ENCODE peak calls at places on chromosomes 13 and 19, in four cellular contexts. H, Q, K and Y are unnamed samples.

GRCh38 chr19:49210108-49210900 is 52.7 kb downstream of the TRPM4 start:
- DNase-seq in K (peak; percentile 29), H (no peak), Q (no peak), Y (no peak)

GRCh38 chr13:71522976-71523517 is 344.0 kb downstream of the DACH1 start:
- DNase-seq in K (no peak), Q (no peak), H (no peak), Y (no peak)

GRCh38 chr19:5224480-5224879 is 116.1 kb downstream of the PTPRS start:
- DNase-seq in K (no peak), Q (no peak), H (no peak), Y (no peak)

GRCh38 chr19:10412257-10412977 is 7.9 kb upstream of the PDE4A start:
- DNase-seq in K (no peak), H (no peak), Q (no peak), Y (no peak)

GRCh38 chr13:85261757-85262346 is 537.4 kb downstream of the SLITRK6 start:
- DNase-seq in K (no peak), Q (no peak), H (no peak), Y (no peak)

GRCh38 chr19:7704280-7705060 is 2.5 kb upstream of the FCER2 start:
- DNase-seq in K (no peak), H (no peak), Q (no peak), Y (no peak)

GRCh38 chr13:26324294-26324693 is 70.4 kb downstream of the CDK8 start:
- DNase-seq in Q (no peak), H (no peak), K (no peak), Y (no peak)

GRCh38 chr19:33905473-33905936 is 108.8 kb downstream of the KCTD15 start:
- DNase-seq in Q (peak; percentile 35), H (no peak), K (peak; percentile 25), Y (no peak)

GRCh38 chr13:44404261-44405139 is 30.9 kb downstream of the SERP2 start:
- DNase-seq in K (no peak), Q (no peak), H (no peak), Y (no peak)

GRCh38 chr19:3707868-3708206 is 347 bp upstream of the TJP3 start:
- DNase-seq in K (no peak), H (no peak), Q (no peak), Y (no peak)

GRCh38 chr13:39108746-39109145 is 70.5 kb downstream of the NHLRC3 start:
- DNase-seq in K (no peak), H (no peak), Q (no peak), Y (no peak)

GRCh38 chr13:61989984-61990383 is 574.3 kb upstream of the PCDH20 start:
- DNase-seq in Q (no peak), H (no peak), K (no peak), Y (no peak)

GRCh38 chr13:83452292-83452950 is 429.9 kb downstream of the SLITRK1 start:
- DNase-seq in K (no peak), Q (peak; percentile 4), H (no peak), Y (no peak)

GRCh38 chr13:36715841-36716240 is 42.0 kb downstream of the SERTM1 start:
- DNase-seq in Q (no peak), H (no peak), K (no peak), Y (no peak)

GRCh38 chr13:101876951-101877350 is 424.5 kb downstream of the ITGBL1 start:
- DNase-seq in K (no peak), H (no peak), Q (no peak), Y (no peak)

GRCh38 chr13:106276876-106277275 is 258.6 kb downstream of the EFNB2 start:
- DNase-seq in K (no peak), H (no peak), Q (no peak), Y (no peak)

GRCh38 chr19:3849092-3849491 is 19.7 kb downstream of the ZFR2 start:
- DNase-seq in H (no peak), Q (no peak), K (peak; percentile 32), Y (peak; percentile 25)

GRCh38 chr13:49240017-49240416 is 7.7 kb upstream of the CDADC1 start:
- DNase-seq in Q (no peak), H (no peak), K (peak; percentile 66), Y (no peak)

GRCh38 chr19:55253842-55254624 is 4.8 kb downstream of the PPP6R1 start:
- DNase-seq in Q (no peak), H (no peak), K (no peak), Y (peak; percentile 52)

GRCh38 chr13:113093580-113094409 is 11.8 kb upstream of the F7 start:
- DNase-seq in H (no peak), Q (no peak), K (no peak), Y (no peak)

GRCh38 chr19:9205506-9206113 is 13.8 kb downstream of the OR7D4 start:
- DNase-seq in Q (peak; percentile 67), H (peak; percentile 35), K (peak; percentile 77), Y (peak; percentile 55)

GRCh38 chr13:43005460-43006236 is 13.6 kb upstream of the EPSTI1 start:
- DNase-seq in H (no peak), K (peak; percentile 75), Q (no peak), Y (no peak)

GRCh38 chr13:43805071-43805468 is 18.3 kb upstream of the ENOX1 start:
- DNase-seq in K (peak; percentile 99), Q (no peak), H (no peak), Y (no peak)

GRCh38 chr13:89968468-89968867 is 1379.0 kb upstream of the MIR17HG start:
- DNase-seq in H (no peak), K (no peak), Q (no peak), Y (no peak)

DNA sequence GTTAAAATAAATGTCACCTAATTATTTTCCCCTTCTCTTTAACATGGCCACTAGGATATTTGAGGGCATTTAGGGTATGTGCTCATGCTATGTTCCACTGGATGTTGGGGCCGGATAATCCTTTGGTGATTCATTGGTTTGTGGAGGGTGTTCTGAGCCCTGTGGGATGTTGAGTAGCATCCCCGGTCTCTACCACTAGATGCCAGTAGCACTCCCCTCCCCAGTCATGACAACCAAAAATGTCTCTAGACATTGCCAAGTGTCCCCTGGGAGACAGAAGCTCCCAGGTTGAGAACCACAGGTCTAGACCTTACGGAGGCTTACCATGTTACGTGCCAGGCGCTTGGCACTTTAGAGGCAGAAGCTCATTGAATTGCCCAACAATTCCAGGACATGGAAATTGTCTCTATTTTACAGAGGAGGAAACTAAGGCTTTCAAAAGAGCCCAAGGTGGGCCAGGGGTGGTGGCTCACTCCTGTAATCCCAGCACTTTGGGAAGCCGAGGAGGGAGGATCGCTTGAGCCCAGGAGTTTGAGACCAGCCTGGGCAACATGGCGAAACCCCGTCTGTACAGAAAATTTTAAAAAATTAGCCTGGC is 14.1 kb downstream of the SHANK1 start:
- DNase-seq in K (peak; percentile 78), H (no peak), Q (no peak), Y (no peak)
- TF ChIP-seq CTCF in K (peak; percentile 89), H (peak; percentile 33), Q (peak; percentile 46), Y (peak; percentile 49)

GRCh38 chr13:67366533-67366932 is 136.4 kb upstream of the PCDH9 start:
- DNase-seq in Q (no peak), H (no peak), K (peak; percentile 66), Y (no peak)
- TF ChIP-seq CTCF in Q (no peak), H (no peak), K (peak; percentile 36), Y (no peak)

DNA sequence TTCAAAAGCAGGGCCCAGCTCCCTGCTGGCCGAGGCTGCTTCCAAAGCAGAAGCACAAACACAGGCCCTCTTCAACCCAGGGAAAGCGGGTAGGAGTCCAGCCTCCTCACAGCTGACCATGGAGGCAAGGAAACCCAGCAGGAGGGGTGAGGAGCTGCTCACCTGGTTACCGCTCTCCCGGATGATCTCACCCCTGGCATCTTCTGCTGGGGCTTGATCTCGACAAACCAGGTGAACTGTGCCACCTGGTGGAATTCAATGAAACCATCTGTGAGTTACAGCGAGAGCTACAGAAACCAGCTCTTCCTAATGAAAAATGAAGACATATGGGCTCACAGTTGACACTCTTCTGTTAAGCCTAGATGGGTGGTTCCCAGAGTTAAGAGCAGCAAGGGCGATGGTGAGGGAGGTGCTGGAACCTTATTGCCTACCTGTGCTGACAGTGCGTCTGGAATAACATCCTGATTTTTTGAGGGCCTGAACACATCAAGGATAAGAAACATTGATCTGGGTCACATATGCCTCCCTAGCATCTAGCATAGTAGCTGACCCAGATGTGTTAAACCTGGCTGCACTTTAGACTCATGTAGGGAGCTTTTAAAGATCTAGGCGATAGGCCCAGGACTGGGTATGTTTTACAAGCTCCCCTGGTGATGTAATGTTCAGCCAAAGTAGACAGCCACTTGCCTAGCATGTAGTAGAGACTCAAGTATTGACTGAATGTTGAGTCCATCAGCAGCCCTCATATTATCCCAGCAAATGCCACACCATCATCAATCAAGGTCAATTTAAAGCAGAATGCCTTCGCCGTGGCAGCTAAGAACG is 6.1 kb downstream of the DHRS12 start:
- DNase-seq in Q (no peak), H (no peak), K (peak; percentile 72), Y (no peak)
- TF ChIP-seq CTCF in Q (peak; percentile 33), H (peak; percentile 62), K (peak; percentile 30), Y (peak; percentile 47)

DNA sequence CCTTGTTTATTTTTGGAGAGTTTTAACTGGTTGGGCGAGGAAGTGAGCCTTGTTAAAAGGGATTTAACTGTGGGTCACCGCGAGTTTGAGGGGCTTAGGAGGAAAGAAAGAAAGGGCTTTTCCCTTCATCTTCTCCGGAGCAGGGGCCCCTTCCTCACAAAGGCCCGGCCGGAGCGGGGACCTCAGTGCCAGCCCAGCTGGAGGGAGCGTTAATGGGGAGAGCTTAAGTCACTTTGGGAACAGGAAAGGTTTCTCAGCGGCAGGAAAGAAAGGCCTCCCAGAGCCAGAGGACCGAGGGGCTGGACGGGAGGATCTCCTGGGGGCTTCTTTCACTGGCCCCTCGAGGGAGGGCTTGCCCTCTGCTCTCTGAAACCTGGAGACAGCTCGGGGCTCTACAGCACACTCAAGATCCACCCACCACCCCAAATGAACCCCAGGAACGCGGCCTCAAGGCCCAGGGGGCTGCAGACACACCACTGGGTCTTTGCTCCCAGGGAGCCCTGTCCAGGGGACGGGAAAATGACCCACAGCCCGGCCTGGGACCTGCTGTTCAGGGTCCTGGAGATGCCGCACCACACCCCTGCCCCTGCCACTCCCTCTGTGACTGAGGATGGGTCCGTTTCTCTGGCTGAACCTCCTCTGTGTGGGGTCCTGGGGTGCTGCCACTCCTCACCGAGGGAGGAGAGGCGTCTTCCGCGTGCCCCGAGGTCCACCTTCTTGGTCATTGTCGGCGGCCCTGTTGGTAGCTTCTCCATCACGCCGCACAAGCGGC is 128.3 kb downstream of the URI1 start:
- DNase-seq in H (no peak), K (no peak), Q (no peak), Y (no peak)
- TF ChIP-seq CTCF in H (no peak), K (no peak), Q (no peak), Y (no peak)

GRCh38 chr19:35911173-35911572 is 3.1 kb upstream of the TYROBP start:
- DNase-seq in K (no peak), Q (no peak), H (no peak), Y (no peak)
- TF ChIP-seq CTCF in K (no peak), Q (no peak), H (no peak), Y (no peak)

DNA sequence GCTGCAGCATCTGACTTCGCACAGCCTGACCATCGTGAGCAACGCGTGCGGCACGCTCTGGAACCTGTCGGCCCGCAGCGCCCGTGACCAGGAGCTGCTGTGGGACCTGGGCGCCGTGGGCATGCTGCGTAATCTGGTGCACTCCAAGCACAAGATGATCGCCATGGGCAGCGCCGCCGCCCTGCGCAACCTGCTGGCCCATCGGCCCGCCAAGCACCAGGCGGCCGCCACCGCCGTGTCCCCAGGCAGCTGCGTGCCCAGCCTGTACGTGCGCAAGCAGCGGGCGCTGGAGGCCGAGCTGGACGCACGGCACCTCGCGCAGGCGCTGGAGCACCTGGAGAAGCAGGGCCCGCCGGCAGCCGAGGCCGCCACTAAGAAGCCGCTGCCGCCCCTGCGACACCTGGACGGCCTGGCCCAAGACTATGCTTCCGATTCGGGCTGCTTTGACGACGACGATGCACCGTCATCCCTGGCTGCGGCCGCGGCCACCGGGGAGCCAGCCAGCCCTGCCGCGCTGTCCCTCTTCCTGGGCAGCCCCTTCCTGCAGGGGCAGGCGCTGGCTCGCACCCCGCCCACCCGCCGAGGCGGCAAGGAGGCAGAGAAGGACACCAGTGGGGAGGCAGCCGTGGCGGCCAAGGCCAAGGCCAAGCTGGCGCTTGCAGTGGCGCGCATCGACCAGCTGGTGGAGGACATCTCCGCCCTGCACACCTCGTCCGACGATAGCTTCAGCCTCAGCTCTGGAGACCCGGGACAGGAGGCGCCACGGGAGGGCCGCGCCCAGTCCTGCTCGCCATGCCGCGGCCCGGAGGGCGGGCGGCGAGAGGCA is 13.6 kb downstream of the C19orf25 start:
- DNase-seq in H (no peak), K (peak; percentile 51), Q (peak; percentile 56), Y (no peak)
- TF ChIP-seq CTCF in H (peak; percentile 63), K (peak; percentile 49), Q (peak; percentile 47), Y (peak; percentile 17)